ENCODE peak calls at places on chromosomes 7 and 10, in ten cellular contexts. X is H9; U is effector CD4-positive, alpha-beta T cell; G is fibroblast of gingiva; M is central memory CD4-positive, alpha-beta T cell; E is HFFc6; A is T-helper 9 cell; L is HCT116; I is HTR-8/SVneo; S is stimulated activated naive CD8-positive, alpha-beta T cell treated with anti-CD3 and anti-CD28 coated beads, Interleukin-15, Interleukin-2, amounts not matched to agents 100 U/mL and 50 U/mL, for 24 hours. F is an unnamed sample.

GRCh38 chr7:108094933-108095710 is 35.0 kb downstream of the LAMB4 start:
- DNase-seq in X (no peak), U (no peak), G (peak; percentile 90), M (no peak), E (peak; percentile 91), A (no peak), L (no peak), I (no peak), S (no peak), F (no peak)

GRCh38 chr10:116796910-116797513 is 52.3 kb upstream of the ENO4 start:
- DNase-seq in X (peak; percentile 83), U (peak; percentile 61), G (peak; percentile 44), M (peak; percentile 48), E (peak; percentile 52), A (peak; percentile 63), L (peak; percentile 65), I (peak; percentile 66), S (peak; percentile 81), F (peak; percentile 29)

GRCh38 chr10:12795723-12796122 is 205.8 kb downstream of the CCDC3 start:
- DNase-seq in X (no peak), U (no peak), G (no peak), M (no peak), E (no peak), A (no peak), L (no peak), I (no peak), S (no peak), F (no peak)

GRCh38 chr7:139109983-139110411 is 477 bp upstream of the ZC3HAV1 start:
- DNase-seq in X (no peak), U (no peak), G (no peak), M (no peak), E (no peak), A (no peak), L (no peak), I (no peak), S (no peak), F (no peak)

GRCh38 chr7:16636533-16637173 is 8.9 kb downstream of the ANKMY2 start:
- DNase-seq in X (no peak), U (no peak), G (peak; percentile 94), M (no peak), E (peak; percentile 50), A (no peak), L (no peak), I (no peak), S (no peak), F (no peak)

GRCh38 chr10:16751244-16751643 is 66.0 kb downstream of the RSU1 start:
- DNase-seq in X (no peak), U (no peak), G (no peak), M (no peak), E (no peak), A (no peak), L (peak; percentile 2), I (no peak), S (no peak), F (no peak)

GRCh38 chr10:66837990-66838389 is 87.8 kb upstream of the LRRTM3 start:
- DNase-seq in X (no peak), U (no peak), G (no peak), M (no peak), E (peak; percentile 41), A (no peak), L (no peak), I (peak; percentile 48), S (no peak), F (no peak)

GRCh38 chr10:70234668-70235447 is 1.6 kb upstream of the PPA1 start:
- DNase-seq in X (no peak), U (no peak), G (peak; percentile 92), M (no peak), E (peak; percentile 70), A (no peak), L (no peak), I (no peak), S (no peak), F (no peak)

GRCh38 chr7:121084748-121085336 is 96.3 kb downstream of the CPED1 start:
- DNase-seq in X (no peak), U (no peak), G (peak; percentile 94), M (no peak), E (peak; percentile 92), A (no peak), L (no peak), I (peak; percentile 14), S (no peak), F (peak; percentile 71)

GRCh38 chr10:80924063-80924952 is 386.6 kb downstream of the SH2D4B start:
- DNase-seq in X (peak; percentile 64), U (no peak), G (no peak), M (no peak), E (peak; percentile 13), A (no peak), L (peak; percentile 21), I (peak; percentile 3), S (peak; percentile 23), F (no peak)

GRCh38 chr7:107581387-107582013 is 1.5 kb downstream of the BCAP29 start:
- DNase-seq in X (no peak), U (no peak), G (peak; percentile 73), M (no peak), E (no peak), A (no peak), L (no peak), I (no peak), S (no peak), F (no peak)

GRCh38 chr10:58480321-58480720 is 32.4 kb upstream of the BICC1 start:
- DNase-seq in X (no peak), U (no peak), G (no peak), M (no peak), E (no peak), A (no peak), L (no peak), I (no peak), S (no peak), F (no peak)

GRCh38 chr7:75979361-75980125 is 14.9 kb downstream of the TMEM120A start:
- DNase-seq in X (no peak), U (no peak), G (no peak), M (no peak), E (no peak), A (no peak), L (no peak), I (no peak), S (no peak), F (no peak)

GRCh38 chr10:126063353-126063791 is 167.0 kb downstream of the FANK1 start:
- DNase-seq in X (no peak), U (no peak), G (peak; percentile 58), M (no peak), E (peak; percentile 66), A (no peak), L (peak; percentile 19), I (peak; percentile 32), S (no peak), F (no peak)

GRCh38 chr10:99248824-99249223 is 13.2 kb upstream of the HPSE2 start:
- DNase-seq in X (no peak), U (no peak), G (no peak), M (no peak), E (no peak), A (no peak), L (no peak), I (no peak), S (no peak), F (no peak)

GRCh38 chr7:10022957-10023356 is 950.7 kb upstream of the PHF14 start:
- DNase-seq in X (peak; percentile 41), U (no peak), G (no peak), M (no peak), E (no peak), A (no peak), L (peak; percentile 12), I (no peak), S (no peak), F (no peak)

GRCh38 chr7:159139202-159139601 is 5.5 kb downstream of the VIPR2 start:
- DNase-seq in X (peak; percentile 15), U (no peak), G (no peak), M (no peak), E (no peak), A (no peak), L (no peak), I (no peak), S (no peak), F (no peak)

GRCh38 chr10:28810062-28810870 is 132.9 kb downstream of the BAMBI start:
- DNase-seq in X (peak; percentile 53), U (no peak), G (no peak), M (no peak), E (no peak), A (no peak), L (no peak), I (no peak), S (no peak), F (no peak)

GRCh38 chr7:93574646-93575554 is at the start of gene CALCR:
- DNase-seq in X (peak; percentile 70), U (no peak), G (no peak), M (no peak), E (no peak), A (no peak), L (no peak), I (no peak), S (no peak), F (no peak)

GRCh38 chr10:90179696-90180407 is 478.5 kb downstream of the KIF20B start:
- DNase-seq in X (no peak), U (no peak), G (peak; percentile 56), M (no peak), E (no peak), A (no peak), L (peak; percentile 43), I (no peak), S (no peak), F (peak; percentile 1)

GRCh38 chr10:48924988-48925387 is 14.7 kb downstream of the LRRC18 start:
- DNase-seq in X (peak; percentile 12), U (no peak), G (no peak), M (no peak), E (no peak), A (no peak), L (no peak), I (no peak), S (no peak), F (no peak)

GRCh38 chr7:147400221-147400689 is 1190.3 kb upstream of the C7orf33 start:
- DNase-seq in X (no peak), U (no peak), G (peak; percentile 72), M (no peak), E (no peak), A (no peak), L (no peak), I (no peak), S (no peak), F (no peak)

GRCh38 chr7:155490697-155491628 is 33.0 kb downstream of the EN2 start:
- DNase-seq in X (peak; percentile 75), U (no peak), G (no peak), M (peak; percentile 18), E (no peak), A (no peak), L (no peak), I (no peak), S (peak; percentile 53), F (no peak)

F was measured in SW 1271.